ENCODE peak calls at places on chromosomes 5 and 9, in eight cellular contexts. One of them, this sample, is unnamed. For H3K4me1 and H3K27me3, the result is how much of the 10 kb centered on the place peaks cover.

GRCh38 chr5:121288781-121289180 is 562.9 kb upstream of the FTMT start:
- DNase-seq in psoas muscle: no peak
- DNase-seq in prostate gland: no peak
- DNase-seq in tibial nerve: no peak
- DNase-seq in lung: no peak
- DNase-seq in lower lobe of right lung: no peak
- DNase-seq in heart left ventricle: no peak
- DNase-seq in CD8-positive, alpha-beta T cell: no peak
- DNase-seq in this sample: no peak

GRCh38 chr9:86202338-86202882 is 57.0 kb downstream of the C9orf153 start:
- DNase-seq in lung: no peak
- DNase-seq in prostate gland: no peak
- DNase-seq in psoas muscle: no peak
- DNase-seq in heart left ventricle: no peak
- DNase-seq in lower lobe of right lung: no peak
- DNase-seq in CD8-positive, alpha-beta T cell: no peak
- DNase-seq in tibial nerve: no peak
- DNase-seq in this sample: no peak

GRCh38 chr5:14871084-14871572 is 450 bp downstream of the ANKH start:
- DNase-seq in lung: peak
- DNase-seq in prostate gland: peak
- DNase-seq in CD8-positive, alpha-beta T cell: peak
- DNase-seq in psoas muscle: peak
- DNase-seq in tibial nerve: no peak
- DNase-seq in lower lobe of right lung: peak
- DNase-seq in heart left ventricle: peak
- DNase-seq in this sample: peak

GRCh38 chr5:123708074-123708806 is 196.3 kb downstream of the CSNK1G3 start:
- DNase-seq in prostate gland: no peak
- DNase-seq in lung: no peak
- DNase-seq in lower lobe of right lung: no peak
- DNase-seq in tibial nerve: peak
- DNase-seq in CD8-positive, alpha-beta T cell: no peak
- DNase-seq in heart left ventricle: no peak
- DNase-seq in psoas muscle: no peak
- DNase-seq in this sample: no peak

GRCh38 chr5:102733534-102733933 is 21.6 kb upstream of the PAM start:
- DNase-seq in heart left ventricle: no peak
- DNase-seq in lung: no peak
- DNase-seq in tibial nerve: no peak
- DNase-seq in CD8-positive, alpha-beta T cell: no peak
- DNase-seq in lower lobe of right lung: no peak
- DNase-seq in psoas muscle: no peak
- DNase-seq in prostate gland: no peak
- DNase-seq in this sample: no peak

GRCh38 chr9:116152390-116152789 is 1.2 kb upstream of the PAPPA start:
- DNase-seq in tibial nerve: no peak
- DNase-seq in psoas muscle: no peak
- DNase-seq in prostate gland: no peak
- DNase-seq in heart left ventricle: no peak
- DNase-seq in CD8-positive, alpha-beta T cell: no peak
- DNase-seq in lung: no peak
- DNase-seq in lower lobe of right lung: no peak
- DNase-seq in this sample: no peak

GRCh38 chr5:51381801-51382507 is 1.3 kb upstream of the ISL1 start:
- DNase-seq in psoas muscle: no peak
- DNase-seq in tibial nerve: no peak
- DNase-seq in prostate gland: no peak
- DNase-seq in CD8-positive, alpha-beta T cell: no peak
- DNase-seq in lung: no peak
- DNase-seq in heart left ventricle: no peak
- DNase-seq in lower lobe of right lung: no peak
- DNase-seq in this sample: no peak

GRCh38 chr5:58314356-58315045 is 145.4 kb downstream of the PLK2 start:
- DNase-seq in lower lobe of right lung: no peak
- DNase-seq in lung: no peak
- DNase-seq in tibial nerve: no peak
- DNase-seq in psoas muscle: no peak
- DNase-seq in CD8-positive, alpha-beta T cell: no peak
- DNase-seq in prostate gland: peak
- DNase-seq in heart left ventricle: no peak
- DNase-seq in this sample: no peak

GRCh38 chr5:169512385-169512784 is 71.2 kb upstream of the SPDL1 start:
- DNase-seq in psoas muscle: no peak
- DNase-seq in heart left ventricle: no peak
- DNase-seq in prostate gland: no peak
- DNase-seq in lower lobe of right lung: no peak
- DNase-seq in tibial nerve: no peak
- DNase-seq in CD8-positive, alpha-beta T cell: no peak
- DNase-seq in lung: no peak
- DNase-seq in this sample: no peak

GRCh38 chr5:65455064-65455463 is 26.7 kb downstream of the ADAMTS6 start:
- DNase-seq in tibial nerve: no peak
- DNase-seq in prostate gland: no peak
- DNase-seq in heart left ventricle: no peak
- DNase-seq in lower lobe of right lung: no peak
- DNase-seq in CD8-positive, alpha-beta T cell: no peak
- DNase-seq in lung: no peak
- DNase-seq in psoas muscle: no peak
- DNase-seq in this sample: no peak

GRCh38 chr5:153565822-153566221 is 75.4 kb downstream of the GRIA1 start:
- DNase-seq in CD8-positive, alpha-beta T cell: no peak
- DNase-seq in psoas muscle: no peak
- DNase-seq in prostate gland: no peak
- DNase-seq in heart left ventricle: no peak
- DNase-seq in lung: no peak
- DNase-seq in tibial nerve: no peak
- DNase-seq in lower lobe of right lung: no peak
- DNase-seq in this sample: no peak

GRCh38 chr9:129021091-129021490 is 7.0 kb downstream of the SH3GLB2 start:
- DNase-seq in lung: no peak
- DNase-seq in CD8-positive, alpha-beta T cell: no peak
- DNase-seq in psoas muscle: no peak
- DNase-seq in heart left ventricle: no peak
- DNase-seq in lower lobe of right lung: no peak
- DNase-seq in prostate gland: no peak
- DNase-seq in tibial nerve: no peak
- DNase-seq in this sample: no peak
- H3K4me1 ChIP-seq in lung: under half
- H3K4me1 ChIP-seq in CD8-positive, alpha-beta T cell: under half
- H3K4me1 ChIP-seq in psoas muscle: under half
- H3K4me1 ChIP-seq in heart left ventricle: under half
- H3K4me1 ChIP-seq in lower lobe of right lung: under half
- H3K4me1 ChIP-seq in prostate gland: under half
- H3K4me1 ChIP-seq in tibial nerve: under half
- H3K4me1 ChIP-seq in this sample: under half

DNA sequence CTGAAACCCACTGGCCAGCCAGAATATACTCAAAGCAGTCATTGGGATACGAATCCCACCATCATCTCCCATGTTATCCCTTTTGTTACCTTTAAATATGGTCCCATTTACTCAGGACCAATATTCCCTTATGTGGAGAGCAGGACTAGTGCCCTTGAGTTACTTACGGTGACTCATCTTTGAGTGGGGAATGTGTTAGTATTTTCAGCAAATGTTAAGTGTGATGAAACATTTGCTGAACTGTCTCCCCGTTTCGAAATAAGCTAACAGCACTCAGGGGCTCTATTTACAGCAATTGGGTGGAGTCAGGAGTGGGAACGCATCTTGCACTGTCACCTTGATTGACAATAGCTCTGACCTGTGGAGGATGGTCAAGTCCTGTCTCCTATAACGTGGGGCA is 67.4 kb downstream of the CTSL start:
- DNase-seq in prostate gland: no peak
- DNase-seq in lung: no peak
- DNase-seq in CD8-positive, alpha-beta T cell: no peak
- DNase-seq in lower lobe of right lung: no peak
- DNase-seq in psoas muscle: no peak
- DNase-seq in tibial nerve: peak
- DNase-seq in heart left ventricle: no peak
- DNase-seq in this sample: no peak
- H3K27ac ChIP-seq in prostate gland: no peak
- H3K27ac ChIP-seq in lung: no peak
- H3K27ac ChIP-seq in CD8-positive, alpha-beta T cell: no peak
- H3K27ac ChIP-seq in lower lobe of right lung: peak
- H3K27ac ChIP-seq in psoas muscle: no peak
- H3K27ac ChIP-seq in tibial nerve: no peak
- H3K27ac ChIP-seq in heart left ventricle: no peak
- H3K27ac ChIP-seq in this sample: no peak

DNA sequence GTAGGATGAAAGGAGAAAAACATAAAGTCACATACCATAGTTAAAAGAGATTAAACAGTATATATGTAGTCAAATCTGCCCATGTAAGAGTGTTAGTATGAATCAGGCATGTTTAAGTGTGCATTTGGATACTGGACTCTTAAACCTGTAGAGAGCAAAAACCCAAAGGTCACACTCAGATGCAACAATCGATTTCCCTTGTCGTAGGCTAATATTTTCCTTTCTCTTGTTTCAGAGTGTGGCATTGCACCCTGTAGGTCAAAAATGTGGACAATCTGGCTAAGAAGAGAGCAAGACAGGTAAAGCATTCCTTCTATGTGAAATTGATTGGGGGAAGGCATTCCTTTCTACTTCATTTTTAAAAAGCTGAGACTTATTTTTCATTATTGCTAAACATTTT is 8.9 kb downstream of the JAKMIP2 start:
- DNase-seq in heart left ventricle: no peak
- DNase-seq in lower lobe of right lung: no peak
- DNase-seq in lung: no peak
- DNase-seq in psoas muscle: no peak
- DNase-seq in CD8-positive, alpha-beta T cell: no peak
- DNase-seq in tibial nerve: no peak
- DNase-seq in prostate gland: no peak
- DNase-seq in this sample: no peak
- H3K27me3 ChIP-seq in heart left ventricle: under half
- H3K27me3 ChIP-seq in lower lobe of right lung: under half
- H3K27me3 ChIP-seq in lung: under half
- H3K27me3 ChIP-seq in psoas muscle: under half
- H3K27me3 ChIP-seq in CD8-positive, alpha-beta T cell: under half
- H3K27me3 ChIP-seq in tibial nerve: under half
- H3K27me3 ChIP-seq in prostate gland: under half
- H3K27me3 ChIP-seq in this sample: under half

GRCh38 chr5:98781520-98781919 is 8.1 kb downstream of the RGMB start:
- DNase-seq in psoas muscle: no peak
- DNase-seq in lung: no peak
- DNase-seq in CD8-positive, alpha-beta T cell: no peak
- DNase-seq in prostate gland: no peak
- DNase-seq in tibial nerve: no peak
- DNase-seq in lower lobe of right lung: no peak
- DNase-seq in heart left ventricle: no peak
- DNase-seq in this sample: no peak

GRCh38 chr5:98781964-98782363 is 8.5 kb downstream of the RGMB start:
- DNase-seq in lung: no peak
- DNase-seq in tibial nerve: no peak
- DNase-seq in heart left ventricle: no peak
- DNase-seq in prostate gland: no peak
- DNase-seq in CD8-positive, alpha-beta T cell: no peak
- DNase-seq in lower lobe of right lung: no peak
- DNase-seq in psoas muscle: no peak
- DNase-seq in this sample: no peak

GRCh38 chr5:98785244-98785643 is 11.8 kb downstream of the RGMB start:
- DNase-seq in lower lobe of right lung: no peak
- DNase-seq in CD8-positive, alpha-beta T cell: no peak
- DNase-seq in lung: no peak
- DNase-seq in tibial nerve: no peak
- DNase-seq in heart left ventricle: no peak
- DNase-seq in prostate gland: no peak
- DNase-seq in psoas muscle: no peak
- DNase-seq in this sample: no peak

GRCh38 chr5:98784411-98784810 is 10.9 kb downstream of the RGMB start:
- DNase-seq in heart left ventricle: no peak
- DNase-seq in CD8-positive, alpha-beta T cell: no peak
- DNase-seq in prostate gland: no peak
- DNase-seq in lung: no peak
- DNase-seq in psoas muscle: no peak
- DNase-seq in lower lobe of right lung: no peak
- DNase-seq in tibial nerve: no peak
- DNase-seq in this sample: no peak

DNA sequence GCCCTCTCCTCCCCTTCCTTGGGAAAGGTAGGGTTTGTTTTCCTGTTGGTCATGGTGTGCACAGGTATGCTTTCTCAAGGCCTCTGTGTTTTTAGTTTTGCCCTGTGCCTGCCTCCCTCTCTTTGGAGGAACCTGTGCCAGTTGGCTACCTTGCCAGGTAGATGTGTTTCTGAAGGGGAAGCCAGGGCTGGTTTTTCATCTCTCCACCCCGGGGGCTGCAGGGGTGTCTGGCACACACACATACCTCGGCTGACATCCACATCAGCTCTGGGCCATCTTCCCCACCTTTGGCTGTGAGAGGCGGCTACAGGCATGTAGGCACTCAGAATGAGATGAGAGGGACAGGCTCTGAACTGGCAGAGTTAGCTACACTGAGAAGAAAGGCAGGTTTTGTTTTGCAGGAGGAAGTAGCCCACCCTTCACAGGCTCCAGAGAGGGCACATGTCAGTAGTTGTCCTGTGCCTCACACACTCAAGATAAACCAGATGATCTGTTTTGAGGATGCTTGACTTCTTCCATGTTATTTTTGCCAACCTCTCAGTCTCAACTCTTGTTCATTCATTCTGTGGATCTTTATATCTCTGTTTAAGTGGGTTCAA is 9.7 kb downstream of the RGMB start:
- DNase-seq in heart left ventricle: no peak
- DNase-seq in tibial nerve: no peak
- DNase-seq in psoas muscle: no peak
- DNase-seq in prostate gland: peak
- DNase-seq in lower lobe of right lung: no peak
- DNase-seq in CD8-positive, alpha-beta T cell: no peak
- DNase-seq in lung: no peak
- DNase-seq in this sample: no peak
- H3K4me1 ChIP-seq in heart left ventricle: under half
- H3K4me1 ChIP-seq in tibial nerve: half or more
- H3K4me1 ChIP-seq in psoas muscle: half or more
- H3K4me1 ChIP-seq in prostate gland: under half
- H3K4me1 ChIP-seq in lower lobe of right lung: half or more
- H3K4me1 ChIP-seq in CD8-positive, alpha-beta T cell: under half
- H3K4me1 ChIP-seq in lung: under half
- H3K4me1 ChIP-seq in this sample: under half